ENCODE peak calls at places on chromosomes 11 and 22, in eight cellular contexts. One of them, this sample, is unnamed.

GRCh38 chr22:36862251-36863242 is 1.7 kb downstream of the NCF4 start:
- DNase-seq in H9: no peak
- DNase-seq in mammary epithelial cell: no peak
- DNase-seq in prostate gland: no peak
- DNase-seq in Peyer's patch: peak
- DNase-seq in naive thymus-derived CD4-positive, alpha-beta T cell: no peak
- DNase-seq in coronary artery: no peak
- DNase-seq in body of pancreas: peak
- DNase-seq in this sample: no peak

GRCh38 chr11:1222491-1223345 is at the start of gene MUC5B:
- DNase-seq in body of pancreas: peak
- DNase-seq in Peyer's patch: peak
- DNase-seq in H9: peak
- DNase-seq in naive thymus-derived CD4-positive, alpha-beta T cell: no peak
- DNase-seq in coronary artery: no peak
- DNase-seq in mammary epithelial cell: no peak
- DNase-seq in prostate gland: no peak
- DNase-seq in this sample: no peak

GRCh38 chr11:110463153-110463552 is 33.4 kb downstream of the FDX1 start:
- DNase-seq in coronary artery: no peak
- DNase-seq in H9: peak
- DNase-seq in body of pancreas: no peak
- DNase-seq in prostate gland: no peak
- DNase-seq in Peyer's patch: peak
- DNase-seq in naive thymus-derived CD4-positive, alpha-beta T cell: no peak
- DNase-seq in mammary epithelial cell: no peak
- DNase-seq in this sample: peak

GRCh38 chr11:19242184-19242932 is 1.6 kb upstream of the E2F8 start:
- DNase-seq in mammary epithelial cell: no peak
- DNase-seq in naive thymus-derived CD4-positive, alpha-beta T cell: no peak
- DNase-seq in body of pancreas: no peak
- DNase-seq in H9: peak
- DNase-seq in Peyer's patch: no peak
- DNase-seq in prostate gland: no peak
- DNase-seq in coronary artery: no peak
- DNase-seq in this sample: peak

GRCh38 chr11:94544582-94544831 is 786 bp downstream of the FUT4 start:
- DNase-seq in naive thymus-derived CD4-positive, alpha-beta T cell: no peak
- DNase-seq in mammary epithelial cell: no peak
- DNase-seq in coronary artery: no peak
- DNase-seq in Peyer's patch: no peak
- DNase-seq in H9: no peak
- DNase-seq in prostate gland: no peak
- DNase-seq in body of pancreas: no peak
- DNase-seq in this sample: no peak

GRCh38 chr11:116509566-116509965 is 263.2 kb downstream of the BUD13 start:
- DNase-seq in prostate gland: no peak
- DNase-seq in Peyer's patch: peak
- DNase-seq in naive thymus-derived CD4-positive, alpha-beta T cell: no peak
- DNase-seq in body of pancreas: no peak
- DNase-seq in mammary epithelial cell: no peak
- DNase-seq in coronary artery: peak
- DNase-seq in H9: peak
- DNase-seq in this sample: no peak

GRCh38 chr11:134656861-134657540 is 245.0 kb upstream of the B3GAT1 start:
- DNase-seq in mammary epithelial cell: no peak
- DNase-seq in coronary artery: no peak
- DNase-seq in H9: no peak
- DNase-seq in body of pancreas: no peak
- DNase-seq in prostate gland: no peak
- DNase-seq in naive thymus-derived CD4-positive, alpha-beta T cell: no peak
- DNase-seq in Peyer's patch: peak
- DNase-seq in this sample: no peak

GRCh38 chr22:23231471-23232093 is 51.3 kb downstream of the BCR start:
- DNase-seq in naive thymus-derived CD4-positive, alpha-beta T cell: no peak
- DNase-seq in body of pancreas: no peak
- DNase-seq in prostate gland: no peak
- DNase-seq in coronary artery: no peak
- DNase-seq in Peyer's patch: no peak
- DNase-seq in mammary epithelial cell: no peak
- DNase-seq in H9: no peak
- DNase-seq in this sample: no peak

GRCh38 chr22:32244547-32244946 is 10.6 kb downstream of the SLC5A4 start:
- DNase-seq in H9: no peak
- DNase-seq in prostate gland: no peak
- DNase-seq in naive thymus-derived CD4-positive, alpha-beta T cell: no peak
- DNase-seq in body of pancreas: no peak
- DNase-seq in Peyer's patch: no peak
- DNase-seq in mammary epithelial cell: no peak
- DNase-seq in coronary artery: no peak
- DNase-seq in this sample: no peak

GRCh38 chr11:132840660-132841059 is 691.6 kb downstream of the OPCML start:
- DNase-seq in H9: no peak
- DNase-seq in mammary epithelial cell: no peak
- DNase-seq in body of pancreas: no peak
- DNase-seq in prostate gland: no peak
- DNase-seq in naive thymus-derived CD4-positive, alpha-beta T cell: no peak
- DNase-seq in coronary artery: no peak
- DNase-seq in Peyer's patch: no peak
- DNase-seq in this sample: no peak

GRCh38 chr11:74025467-74026166 is 16.7 kb upstream of the UCP3 start:
- DNase-seq in H9: no peak
- DNase-seq in mammary epithelial cell: peak
- DNase-seq in Peyer's patch: no peak
- DNase-seq in coronary artery: no peak
- DNase-seq in naive thymus-derived CD4-positive, alpha-beta T cell: no peak
- DNase-seq in prostate gland: no peak
- DNase-seq in body of pancreas: no peak
- DNase-seq in this sample: no peak

GRCh38 chr11:120225372-120225909 is 14.5 kb upstream of the POU2F3 start:
- DNase-seq in mammary epithelial cell: no peak
- DNase-seq in naive thymus-derived CD4-positive, alpha-beta T cell: no peak
- DNase-seq in coronary artery: no peak
- DNase-seq in H9: no peak
- DNase-seq in Peyer's patch: no peak
- DNase-seq in prostate gland: no peak
- DNase-seq in body of pancreas: no peak
- DNase-seq in this sample: no peak

GRCh38 chr11:17921620-17922473 is 91.0 kb downstream of the SERGEF start:
- DNase-seq in Peyer's patch: no peak
- DNase-seq in coronary artery: no peak
- DNase-seq in prostate gland: no peak
- DNase-seq in mammary epithelial cell: no peak
- DNase-seq in H9: no peak
- DNase-seq in naive thymus-derived CD4-positive, alpha-beta T cell: no peak
- DNase-seq in body of pancreas: peak
- DNase-seq in this sample: peak

GRCh38 chr11:116578971-116579687 is 193.7 kb downstream of the BUD13 start:
- DNase-seq in prostate gland: no peak
- DNase-seq in Peyer's patch: no peak
- DNase-seq in naive thymus-derived CD4-positive, alpha-beta T cell: no peak
- DNase-seq in mammary epithelial cell: no peak
- DNase-seq in coronary artery: no peak
- DNase-seq in body of pancreas: no peak
- DNase-seq in H9: peak
- DNase-seq in this sample: no peak

GRCh38 chr22:49470741-49471134 is 356.9 kb downstream of the BRD1 start:
- DNase-seq in body of pancreas: no peak
- DNase-seq in H9: no peak
- DNase-seq in naive thymus-derived CD4-positive, alpha-beta T cell: no peak
- DNase-seq in prostate gland: no peak
- DNase-seq in mammary epithelial cell: no peak
- DNase-seq in coronary artery: no peak
- DNase-seq in Peyer's patch: no peak
- DNase-seq in this sample: no peak

GRCh38 chr11:111522426-111522825 is 7.8 kb downstream of the HOATZ start:
- DNase-seq in mammary epithelial cell: no peak
- DNase-seq in Peyer's patch: no peak
- DNase-seq in H9: no peak
- DNase-seq in naive thymus-derived CD4-positive, alpha-beta T cell: no peak
- DNase-seq in body of pancreas: no peak
- DNase-seq in prostate gland: no peak
- DNase-seq in coronary artery: no peak
- DNase-seq in this sample: no peak

GRCh38 chr11:20161230-20161918 is 1.1 kb upstream of the DBX1 start:
- DNase-seq in naive thymus-derived CD4-positive, alpha-beta T cell: no peak
- DNase-seq in prostate gland: no peak
- DNase-seq in Peyer's patch: no peak
- DNase-seq in coronary artery: no peak
- DNase-seq in mammary epithelial cell: no peak
- DNase-seq in body of pancreas: no peak
- DNase-seq in H9: peak
- DNase-seq in this sample: peak

GRCh38 chr11:64078294-64078693 is 42.6 kb downstream of the FLRT1 start:
- DNase-seq in coronary artery: no peak
- DNase-seq in H9: no peak
- DNase-seq in prostate gland: no peak
- DNase-seq in body of pancreas: no peak
- DNase-seq in Peyer's patch: no peak
- DNase-seq in mammary epithelial cell: no peak
- DNase-seq in naive thymus-derived CD4-positive, alpha-beta T cell: no peak
- DNase-seq in this sample: no peak
- H3K27ac ChIP-seq in coronary artery: no peak
- H3K27ac ChIP-seq in H9: no peak
- H3K27ac ChIP-seq in prostate gland: no peak
- H3K27ac ChIP-seq in body of pancreas: no peak
- H3K27ac ChIP-seq in Peyer's patch: no peak
- H3K27ac ChIP-seq in mammary epithelial cell: no peak
- H3K27ac ChIP-seq in naive thymus-derived CD4-positive, alpha-beta T cell: no peak
- H3K27ac ChIP-seq in this sample: no peak

GRCh38 chr22:38017272-38017920 is 33.0 kb upstream of the SOX10 start:
- DNase-seq in coronary artery: no peak
- DNase-seq in prostate gland: peak
- DNase-seq in mammary epithelial cell: peak
- DNase-seq in H9: no peak
- DNase-seq in body of pancreas: peak
- DNase-seq in Peyer's patch: peak
- DNase-seq in naive thymus-derived CD4-positive, alpha-beta T cell: no peak
- DNase-seq in this sample: peak
- H3K27ac ChIP-seq in coronary artery: peak
- H3K27ac ChIP-seq in prostate gland: peak
- H3K27ac ChIP-seq in mammary epithelial cell: no peak
- H3K27ac ChIP-seq in H9: no peak
- H3K27ac ChIP-seq in body of pancreas: peak
- H3K27ac ChIP-seq in Peyer's patch: no peak
- H3K27ac ChIP-seq in naive thymus-derived CD4-positive, alpha-beta T cell: no peak
- H3K27ac ChIP-seq in this sample: peak

GRCh38 chr11:47186076-47186936 is at the start of gene PACSIN3:
- DNase-seq in naive thymus-derived CD4-positive, alpha-beta T cell: peak
- DNase-seq in coronary artery: no peak
- DNase-seq in mammary epithelial cell: peak
- DNase-seq in H9: peak
- DNase-seq in Peyer's patch: peak
- DNase-seq in prostate gland: no peak
- DNase-seq in body of pancreas: peak
- DNase-seq in this sample: peak
- H3K27ac ChIP-seq in naive thymus-derived CD4-positive, alpha-beta T cell: no peak
- H3K27ac ChIP-seq in coronary artery: peak
- H3K27ac ChIP-seq in mammary epithelial cell: peak
- H3K27ac ChIP-seq in H9: no peak
- H3K27ac ChIP-seq in Peyer's patch: peak
- H3K27ac ChIP-seq in prostate gland: peak
- H3K27ac ChIP-seq in body of pancreas: peak
- H3K27ac ChIP-seq in this sample: peak

GRCh38 chr22:43955883-43956286 is 643 bp downstream of the SAMM50 start:
- DNase-seq in coronary artery: no peak
- DNase-seq in body of pancreas: no peak
- DNase-seq in prostate gland: no peak
- DNase-seq in Peyer's patch: no peak
- DNase-seq in H9: no peak
- DNase-seq in naive thymus-derived CD4-positive, alpha-beta T cell: no peak
- DNase-seq in mammary epithelial cell: no peak
- DNase-seq in this sample: no peak
- H3K27ac ChIP-seq in coronary artery: peak
- H3K27ac ChIP-seq in body of pancreas: peak
- H3K27ac ChIP-seq in prostate gland: peak
- H3K27ac ChIP-seq in Peyer's patch: peak
- H3K27ac ChIP-seq in H9: no peak
- H3K27ac ChIP-seq in naive thymus-derived CD4-positive, alpha-beta T cell: peak
- H3K27ac ChIP-seq in mammary epithelial cell: peak
- H3K27ac ChIP-seq in this sample: no peak

GRCh38 chr11:129960216-129961214 is 42.1 kb downstream of the PRDM10 start:
- DNase-seq in coronary artery: no peak
- DNase-seq in Peyer's patch: peak
- DNase-seq in H9: no peak
- DNase-seq in prostate gland: no peak
- DNase-seq in naive thymus-derived CD4-positive, alpha-beta T cell: no peak
- DNase-seq in mammary epithelial cell: peak
- DNase-seq in body of pancreas: no peak
- DNase-seq in this sample: no peak
- H3K27ac ChIP-seq in coronary artery: no peak
- H3K27ac ChIP-seq in Peyer's patch: no peak
- H3K27ac ChIP-seq in H9: no peak
- H3K27ac ChIP-seq in prostate gland: no peak
- H3K27ac ChIP-seq in naive thymus-derived CD4-positive, alpha-beta T cell: no peak
- H3K27ac ChIP-seq in mammary epithelial cell: no peak
- H3K27ac ChIP-seq in body of pancreas: no peak
- H3K27ac ChIP-seq in this sample: no peak

DNA sequence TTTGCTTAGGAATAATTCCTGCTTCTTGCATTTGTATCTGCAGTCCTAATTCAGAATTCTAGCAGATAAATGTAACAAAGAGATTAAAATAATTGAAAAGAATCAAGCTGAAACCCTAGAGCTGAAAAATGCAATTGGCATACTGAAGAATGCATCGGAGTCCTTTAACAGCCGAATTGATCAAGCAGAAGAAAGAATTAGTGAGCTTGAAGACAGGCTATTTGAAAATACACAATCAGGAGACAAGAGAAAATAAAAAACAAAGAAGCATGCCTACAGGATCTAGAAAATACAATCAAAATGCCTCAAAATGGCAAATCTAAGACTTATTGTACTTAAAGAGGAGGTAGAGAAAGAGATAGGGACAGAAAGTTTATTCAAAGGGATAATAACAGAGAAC is 8.2 kb downstream of the TREH start:
- DNase-seq in H9: no peak
- DNase-seq in coronary artery: no peak
- DNase-seq in body of pancreas: no peak
- DNase-seq in Peyer's patch: no peak
- DNase-seq in mammary epithelial cell: no peak
- DNase-seq in naive thymus-derived CD4-positive, alpha-beta T cell: no peak
- DNase-seq in prostate gland: no peak
- DNase-seq in this sample: no peak
- H3K27ac ChIP-seq in H9: no peak
- H3K27ac ChIP-seq in coronary artery: no peak
- H3K27ac ChIP-seq in body of pancreas: no peak
- H3K27ac ChIP-seq in Peyer's patch: no peak
- H3K27ac ChIP-seq in mammary epithelial cell: no peak
- H3K27ac ChIP-seq in naive thymus-derived CD4-positive, alpha-beta T cell: no peak
- H3K27ac ChIP-seq in prostate gland: no peak
- H3K27ac ChIP-seq in this sample: no peak

This sample was measured in thyroid gland.